ENCODE peak calls at places on chromosomes 2 and 18, in five cellular contexts. D, Z, A, P and K are unnamed samples.

GRCh38 chr2:27379383-27379839 is 1.1 kb downstream of the ZNF513 start:
- DNase-seq in D (no peak), Z (no peak), A (no peak), P (no peak), K (no peak)

GRCh38 chr2:37005118-37005868 is 39.0 kb upstream of the STRN start:
- DNase-seq in D (no peak), Z (no peak), A (no peak), P (no peak), K (peak)

GRCh38 chr18:23926590-23926989 is 88.0 kb upstream of the TTC39C start:
- DNase-seq in D (no peak), Z (no peak), A (no peak), P (no peak), K (no peak)

GRCh38 chr18:55421612-55422381 is 166.2 kb downstream of the TCF4 start:
- DNase-seq in D (no peak), Z (no peak), A (no peak), P (no peak), K (no peak)

GRCh38 chr2:84879595-84880394 is 1.1 kb downstream of the TRABD2A start:
- DNase-seq in D (no peak), Z (no peak), A (no peak), P (no peak), K (no peak)

GRCh38 chr2:75090770-75091515 is 108.4 kb downstream of the TACR1 start:
- DNase-seq in D (no peak), Z (no peak), A (no peak), P (no peak), K (no peak)

GRCh38 chr2:104853926-104854506 is at the start of gene POU3F3:
- DNase-seq in D (no peak), Z (no peak), A (no peak), P (no peak), K (no peak)

GRCh38 chr2:115560671-115561070 is 1118.2 kb downstream of the DPP10 start:
- DNase-seq in D (no peak), Z (no peak), A (no peak), P (no peak), K (no peak)

GRCh38 chr2:204550738-204551137 is 5.5 kb downstream of the PARD3B start:
- DNase-seq in D (no peak), Z (no peak), A (no peak), P (no peak), K (no peak)